ENCODE peak calls at places on chromosomes 6 and 20, in four cellular contexts. E, Q, K and U are unnamed samples.

GRCh38 chr20:23150304-23151007 is 64.3 kb upstream of the CD93 start:
- DNase-seq in Q (no peak), E (no peak), K (no peak), U (no peak)

GRCh38 chr6:30156262-30156599 is 4.8 kb downstream of the TRIM10 start:
- DNase-seq in K (peak; percentile 49), Q (peak; percentile 39), E (no peak), U (peak; percentile 25)

GRCh38 chr6:43926644-43927524 is 156.9 kb downstream of the VEGFA start:
- DNase-seq in Q (peak; percentile 13), E (no peak), K (no peak), U (peak; percentile 83)

GRCh38 chr20:31664696-31665354 is 27.1 kb downstream of the COX4I2 start:
- DNase-seq in K (no peak), E (no peak), Q (no peak), U (no peak)

GRCh38 chr20:59141818-59142581 is 21.6 kb upstream of the ZNF831 start:
- DNase-seq in Q (no peak), E (no peak), K (no peak), U (no peak)

GRCh38 chr6:41028618-41029486 is 10.2 kb downstream of the UNC5CL start:
- DNase-seq in Q (no peak), K (no peak), E (no peak), U (no peak)

GRCh38 chr20:42700423-42700822 is 489.3 kb downstream of the PTPRT start:
- DNase-seq in K (no peak), E (no peak), Q (no peak), U (no peak)

GRCh38 chr20:8305449-8305978 is 173.4 kb downstream of the PLCB1 start:
- DNase-seq in E (peak; percentile 92), Q (peak; percentile 15), K (peak; percentile 52), U (no peak)

GRCh38 chr20:19858972-19859371 is 100.9 kb downstream of the RIN2 start:
- DNase-seq in Q (no peak), E (no peak), K (no peak), U (peak; percentile 37)

GRCh38 chr6:137001977-137002302 is 42.8 kb downstream of the IL20RA start:
- DNase-seq in Q (no peak), K (no peak), E (no peak), U (no peak)
- H3K4me3 ChIP-seq in Q (no peak overlapping the region), K (no peak overlapping the region), E (no peak overlapping the region), U (no peak overlapping the region)

GRCh38 chr6:1391692-1392309 is 2.4 kb downstream of the FOXF2 start:
- DNase-seq in E (no peak), K (no peak), Q (no peak), U (no peak)

GRCh38 chr6:1393641-1394283 is 4.4 kb downstream of the FOXF2 start:
- DNase-seq in Q (no peak), E (no peak), K (no peak), U (no peak)

GRCh38 chr6:1390805-1391511 is 1.6 kb downstream of the FOXF2 start:
- DNase-seq in E (no peak), Q (no peak), K (no peak), U (peak; percentile 19)

GRCh38 chr6:1394591-1395463 is 5.5 kb downstream of the FOXF2 start:
- DNase-seq in E (no peak), K (no peak), Q (no peak), U (no peak)

DNA sequence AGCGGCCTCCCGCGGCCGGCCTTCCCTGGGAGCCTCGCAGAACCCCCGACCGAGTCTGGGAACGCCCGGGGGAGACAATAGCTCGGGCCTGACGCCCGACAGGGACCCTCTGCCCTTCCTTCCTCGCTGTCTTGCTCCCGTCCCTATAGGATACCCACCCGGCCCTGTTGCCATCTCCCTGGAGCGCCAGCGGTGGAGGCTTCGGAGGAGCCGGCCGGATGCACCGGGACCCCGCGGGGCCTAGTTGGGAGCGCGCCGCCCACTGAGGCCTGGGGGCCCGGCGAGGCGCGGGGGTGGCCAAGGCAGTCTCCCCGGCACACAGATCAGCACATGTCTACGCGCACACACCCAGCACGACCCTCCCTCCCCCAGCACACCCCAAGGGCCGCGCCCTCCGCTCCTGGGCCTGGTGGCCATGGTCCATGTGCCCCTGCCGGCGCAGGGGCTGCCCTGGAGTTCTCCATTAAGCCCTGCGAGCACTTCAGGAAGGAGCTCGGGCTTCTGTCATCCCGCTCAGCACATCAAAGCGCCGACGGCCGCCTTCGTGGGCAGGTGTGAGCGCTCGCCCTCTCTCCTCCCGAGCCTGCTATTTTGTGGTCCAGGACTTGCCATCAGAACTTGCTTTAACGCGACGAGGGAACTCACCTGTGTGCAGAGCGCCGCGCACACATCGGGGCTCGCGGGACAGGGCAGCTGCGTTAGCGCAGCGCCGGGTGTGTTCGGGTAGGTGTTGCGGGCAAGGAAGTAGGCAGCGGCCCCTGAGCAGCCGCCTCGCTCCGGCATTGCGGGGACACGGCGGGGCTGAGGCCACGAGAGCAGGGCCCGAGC is 3.7 kb downstream of the FOXF2 start:
- DNase-seq in E (no peak), Q (no peak), K (no peak), U (no peak)
- H3K4me3 ChIP-seq in E (no peak overlapping the region), Q (peak overlapping the region; percentile 48), K (no peak overlapping the region), U (peak overlapping the region; percentile 53)

DNA sequence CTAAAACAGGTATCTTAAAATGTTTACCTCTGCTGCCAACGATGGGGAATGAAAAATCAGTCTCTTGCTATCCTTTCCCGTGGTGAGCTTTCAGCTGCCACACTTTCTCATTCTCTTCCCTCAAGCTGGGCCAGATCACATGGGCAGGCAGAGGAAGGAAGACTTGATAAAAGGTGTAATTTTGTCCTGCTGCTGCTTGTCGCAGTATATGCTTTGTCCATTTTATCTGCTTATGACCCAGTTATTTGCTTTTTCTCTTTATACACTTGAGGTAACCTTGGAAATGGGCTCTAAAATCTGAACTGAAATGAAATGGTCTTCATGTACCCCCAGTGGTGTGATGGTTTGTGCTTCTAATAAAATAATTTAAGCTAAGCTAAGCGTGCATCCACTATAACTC is 695.9 kb upstream of the FLRT3 start:
- DNase-seq in K (no peak), Q (no peak), E (no peak), U (no peak)
- H3K4me3 ChIP-seq in K (no peak overlapping the region), Q (no peak overlapping the region), E (no peak overlapping the region), U (no peak overlapping the region)

DNA sequence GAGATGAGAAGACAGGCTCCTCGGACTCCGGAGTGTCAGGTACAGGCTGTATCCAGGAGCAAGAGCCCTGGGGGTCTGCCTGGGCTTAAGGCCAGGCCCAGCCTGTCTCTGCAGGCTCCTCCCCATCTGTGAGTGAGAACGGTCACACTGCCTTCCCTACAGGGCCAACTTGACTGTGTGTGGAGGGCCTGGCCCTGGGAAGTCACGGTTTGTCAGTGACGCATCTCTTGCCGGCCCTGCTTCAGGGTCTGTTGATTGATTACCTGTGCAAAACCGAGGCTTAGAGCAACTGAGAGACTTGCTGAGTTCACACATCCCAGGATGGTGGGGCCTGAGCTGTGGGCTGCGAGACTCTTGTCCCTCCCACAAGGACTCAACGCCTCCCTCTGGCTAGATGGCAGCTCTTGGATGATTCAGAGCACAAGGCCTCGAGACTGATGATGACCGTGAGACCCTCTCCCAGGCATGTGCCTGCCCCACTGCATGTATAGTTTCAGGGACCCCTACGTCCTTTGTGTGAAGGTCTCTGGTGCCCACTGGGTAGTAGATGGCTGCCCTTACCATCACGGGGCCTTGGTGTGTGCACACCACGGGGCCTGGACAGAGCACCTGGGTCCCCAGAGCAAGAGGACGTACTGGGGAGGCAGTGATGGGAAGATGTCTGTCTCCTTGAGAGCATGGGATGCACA is 6.0 kb downstream of the RBM38 start:
- DNase-seq in Q (peak; percentile 9), E (peak; percentile 41), K (no peak), U (no peak)
- H3K4me3 ChIP-seq in Q (no peak overlapping the region), E (peak overlapping the region; percentile 43), K (no peak overlapping the region), U (no peak overlapping the region)

GRCh38 chr20:36856691-36857635 is 19.0 kb upstream of the TLDC2 start:
- DNase-seq in E (no peak), Q (no peak), K (no peak), U (no peak)

GRCh38 chr20:36855241-36855657 is 20.7 kb upstream of the TLDC2 start:
- DNase-seq in E (no peak), Q (no peak), K (no peak), U (no peak)

GRCh38 chr20:36859282-36859555 is 16.7 kb upstream of the TLDC2 start:
- DNase-seq in Q (no peak), K (no peak), E (no peak), U (no peak)

GRCh38 chr20:36854343-36855240 is 21.3 kb upstream of the TLDC2 start:
- DNase-seq in K (no peak), Q (peak; percentile 46), E (no peak), U (no peak)

GRCh38 chr20:36856196-36856595 is 19.7 kb upstream of the TLDC2 start:
- DNase-seq in K (peak; percentile 75), E (no peak), Q (no peak), U (no peak)
- H3K4me3 ChIP-seq in K (no peak overlapping the region), E (no peak overlapping the region), Q (peak overlapping the region; percentile 16), U (no peak overlapping the region)

DNA sequence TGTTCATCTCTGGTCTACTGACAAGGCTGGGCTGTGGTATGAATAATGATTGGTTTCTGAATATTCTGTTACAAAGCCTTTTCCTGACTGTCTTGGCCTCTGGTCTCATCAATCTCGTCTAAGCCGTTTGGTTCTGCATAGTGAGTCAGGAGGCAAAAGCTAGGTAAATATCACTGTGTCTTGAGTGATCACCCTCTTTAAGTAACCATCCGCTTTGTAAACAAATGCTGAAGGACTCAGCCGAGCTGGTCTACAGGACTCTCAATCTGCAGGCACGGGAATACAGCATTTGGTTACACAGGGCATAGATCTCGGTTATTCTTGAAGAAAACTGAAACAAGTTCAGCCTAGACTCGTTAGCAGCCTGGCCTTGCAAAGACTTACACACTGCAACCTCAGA is 511.9 kb downstream of the KIF16B start:
- DNase-seq in K (no peak), E (no peak), Q (no peak), U (no peak)
- H3K4me3 ChIP-seq in K (no peak overlapping the region), E (no peak overlapping the region), Q (no peak overlapping the region), U (no peak overlapping the region)

GRCh38 chr20:38723069-38723981 is 961 bp upstream of the SLC32A1 start:
- DNase-seq in K (no peak), E (no peak), Q (no peak), U (no peak)
- H3K4me3 ChIP-seq in K (no peak overlapping the region), E (no peak overlapping the region), Q (no peak overlapping the region), U (no peak overlapping the region)